ENCODE peak calls at places on chromosomes 2 and 18, in four cellular contexts. One of them, this sample, is unnamed. For H4K20me1, the result is how much of the 10 kb centered on the place peaks cover.

GRCh38 chr2:16623046-16623445 is 42.6 kb downstream of the CYRIA start:
- DNase-seq in IMR-90: peak
- DNase-seq in GM12878: no peak
- DNase-seq in GM23248: peak
- DNase-seq in this sample: peak

GRCh38 chr18:66571845-66572244 is 32.0 kb downstream of the CDH19 start:
- DNase-seq in GM23248: no peak
- DNase-seq in GM12878: no peak
- DNase-seq in IMR-90: no peak
- DNase-seq in this sample: no peak

GRCh38 chr2:32061973-32062861 is 1.1 kb upstream of the SPAST start:
- DNase-seq in GM12878: no peak
- DNase-seq in IMR-90: peak
- DNase-seq in GM23248: peak
- DNase-seq in this sample: peak

GRCh38 chr2:36889782-36890181 is 76.6 kb downstream of the STRN start:
- DNase-seq in IMR-90: peak
- DNase-seq in GM12878: no peak
- DNase-seq in GM23248: peak
- DNase-seq in this sample: peak

GRCh38 chr2:86213699-86214502 is 14.6 kb downstream of the MRPL35 start:
- DNase-seq in GM23248: no peak
- DNase-seq in IMR-90: peak
- DNase-seq in GM12878: no peak
- DNase-seq in this sample: no peak

GRCh38 chr18:60372141-60372540 is 434 bp downstream of the MC4R start:
- DNase-seq in GM23248: peak
- DNase-seq in IMR-90: no peak
- DNase-seq in GM12878: no peak
- DNase-seq in this sample: no peak

GRCh38 chr2:10787176-10787968 is 25.2 kb downstream of the PDIA6 start:
- DNase-seq in IMR-90: no peak
- DNase-seq in GM12878: no peak
- DNase-seq in GM23248: peak
- DNase-seq in this sample: no peak

GRCh38 chr18:24958001-24958400 is 394.0 kb downstream of the ZNF521 start:
- DNase-seq in IMR-90: no peak
- DNase-seq in GM23248: no peak
- DNase-seq in GM12878: no peak
- DNase-seq in this sample: no peak

GRCh38 chr2:240593703-240594451 is 7.3 kb downstream of the CAPN10 start:
- DNase-seq in GM12878: no peak
- DNase-seq in GM23248: no peak
- DNase-seq in IMR-90: no peak
- DNase-seq in this sample: no peak

GRCh38 chr2:157596992-157597681 is 31.5 kb downstream of the ACVR1C start:
- DNase-seq in IMR-90: peak
- DNase-seq in GM23248: peak
- DNase-seq in GM12878: no peak
- DNase-seq in this sample: peak

GRCh38 chr2:63049291-63050185 is 1.1 kb upstream of the OTX1 start:
- DNase-seq in GM12878: no peak
- DNase-seq in GM23248: peak
- DNase-seq in IMR-90: peak
- DNase-seq in this sample: peak

GRCh38 chr2:10980886-10981425 is 69.2 kb downstream of the KCNF1 start:
- DNase-seq in IMR-90: no peak
- DNase-seq in GM23248: no peak
- DNase-seq in GM12878: no peak
- DNase-seq in this sample: no peak

GRCh38 chr2:9844581-9844980 is 1.3 kb downstream of the TAF1B start:
- DNase-seq in GM12878: peak
- DNase-seq in IMR-90: peak
- DNase-seq in GM23248: peak
- DNase-seq in this sample: peak

GRCh38 chr2:88006912-88007439 is 9.4 kb downstream of the RNU2-63P start:
- DNase-seq in GM23248: no peak
- DNase-seq in GM12878: no peak
- DNase-seq in IMR-90: no peak
- DNase-seq in this sample: no peak

GRCh38 chr2:62568074-62568473 is 62.1 kb upstream of the TMEM17 start:
- DNase-seq in GM23248: no peak
- DNase-seq in IMR-90: no peak
- DNase-seq in GM12878: no peak
- DNase-seq in this sample: no peak

GRCh38 chr2:215693269-215693998 is 257.6 kb upstream of the FN1 start:
- DNase-seq in IMR-90: peak
- DNase-seq in GM23248: peak
- DNase-seq in GM12878: no peak
- DNase-seq in this sample: peak

GRCh38 chr2:125698280-125698679 is 957.7 kb upstream of the GYPC start:
- DNase-seq in IMR-90: no peak
- DNase-seq in GM12878: no peak
- DNase-seq in GM23248: no peak
- DNase-seq in this sample: no peak

GRCh38 chr18:5894613-5895299 is 566 bp downstream of the TMEM200C start:
- DNase-seq in GM23248: peak
- DNase-seq in GM12878: no peak
- DNase-seq in IMR-90: peak
- DNase-seq in this sample: no peak

GRCh38 chr2:8289111-8289510 is 392.7 kb upstream of the ID2 start:
- DNase-seq in GM12878: no peak
- DNase-seq in GM23248: no peak
- DNase-seq in IMR-90: no peak
- DNase-seq in this sample: no peak

GRCh38 chr2:188573453-188573852 is 281.8 kb downstream of the GULP1 start:
- DNase-seq in GM23248: no peak
- DNase-seq in GM12878: no peak
- DNase-seq in IMR-90: peak
- DNase-seq in this sample: no peak

GRCh38 chr18:35024965-35025364 is 16.2 kb upstream of the MAPRE2 start:
- DNase-seq in GM12878: no peak
- DNase-seq in GM23248: peak
- DNase-seq in IMR-90: peak
- DNase-seq in this sample: peak

GRCh38 chr2:85873679-85874078 is 15.1 kb downstream of the ST3GAL5 start:
- DNase-seq in IMR-90: no peak
- DNase-seq in GM23248: peak
- DNase-seq in GM12878: no peak
- DNase-seq in this sample: no peak

GRCh38 chr2:215535125-215535668 is 99.3 kb upstream of the FN1 start:
- DNase-seq in GM12878: no peak
- DNase-seq in GM23248: no peak
- DNase-seq in IMR-90: no peak
- DNase-seq in this sample: peak

GRCh38 chr2:30113617-30114293 is 33.1 kb upstream of the YPEL5 start:
- DNase-seq in IMR-90: peak
- DNase-seq in GM23248: peak
- DNase-seq in GM12878: no peak
- DNase-seq in this sample: peak

GRCh38 chr18:51038110-51038509 is 8.1 kb downstream of the SMAD4 start:
- DNase-seq in GM23248: no peak
- DNase-seq in GM12878: no peak
- DNase-seq in IMR-90: no peak
- DNase-seq in this sample: no peak

GRCh38 chr18:51037230-51037629 is 7.2 kb downstream of the SMAD4 start:
- DNase-seq in GM12878: no peak
- DNase-seq in GM23248: no peak
- DNase-seq in IMR-90: no peak
- DNase-seq in this sample: no peak

GRCh38 chr18:51039138-51040112 is 9.4 kb downstream of the SMAD4 start:
- DNase-seq in GM23248: peak
- DNase-seq in GM12878: no peak
- DNase-seq in IMR-90: peak
- DNase-seq in this sample: no peak

GRCh38 chr18:51044928-51045587 is 15.0 kb downstream of the SMAD4 start:
- DNase-seq in GM23248: peak
- DNase-seq in IMR-90: no peak
- DNase-seq in GM12878: no peak
- DNase-seq in this sample: no peak

GRCh38 chr18:51041677-51042076 is 11.7 kb downstream of the SMAD4 start:
- DNase-seq in GM12878: no peak
- DNase-seq in GM23248: no peak
- DNase-seq in IMR-90: no peak
- DNase-seq in this sample: no peak
- H4K20me1 ChIP-seq in GM12878: under half
- H4K20me1 ChIP-seq in GM23248: under half
- H4K20me1 ChIP-seq in IMR-90: half or more
- H4K20me1 ChIP-seq in this sample: under half

DNA sequence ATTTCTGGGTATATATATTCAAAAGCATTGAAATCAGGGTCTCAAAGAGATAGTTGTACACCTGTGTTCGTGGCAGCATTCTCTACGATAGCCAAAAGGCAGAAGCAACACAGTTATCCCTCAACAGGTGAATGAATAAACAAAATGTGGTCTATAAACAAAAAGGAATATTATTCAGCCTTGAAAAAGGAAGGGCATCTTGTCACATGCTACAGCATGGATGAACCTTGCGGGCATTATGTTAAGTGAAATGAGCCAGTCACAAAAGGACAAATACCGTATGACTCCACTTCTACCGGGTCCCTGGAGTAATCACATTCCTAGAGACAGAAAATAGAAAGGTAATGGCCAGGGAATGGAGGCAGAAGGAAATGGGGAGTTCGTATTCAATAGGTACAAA is 228.8 kb downstream of the SH3BP4 start:
- DNase-seq in GM23248: no peak
- DNase-seq in GM12878: no peak
- DNase-seq in IMR-90: no peak
- DNase-seq in this sample: no peak
- H4K20me1 ChIP-seq in GM23248: under half
- H4K20me1 ChIP-seq in GM12878: under half
- H4K20me1 ChIP-seq in IMR-90: under half
- H4K20me1 ChIP-seq in this sample: under half

GRCh38 chr2:207543272-207543671 is 13.5 kb downstream of the CREB1 start:
- DNase-seq in GM23248: no peak
- DNase-seq in GM12878: no peak
- DNase-seq in IMR-90: no peak
- DNase-seq in this sample: no peak
- H4K20me1 ChIP-seq in GM23248: under half
- H4K20me1 ChIP-seq in GM12878: under half
- H4K20me1 ChIP-seq in IMR-90: under half
- H4K20me1 ChIP-seq in this sample: under half

GRCh38 chr2:236894791-236895190 is 190.9 kb upstream of the COPS8 start:
- DNase-seq in GM23248: no peak
- DNase-seq in IMR-90: no peak
- DNase-seq in GM12878: no peak
- DNase-seq in this sample: no peak
- H4K20me1 ChIP-seq in GM23248: under half
- H4K20me1 ChIP-seq in IMR-90: under half
- H4K20me1 ChIP-seq in GM12878: under half
- H4K20me1 ChIP-seq in this sample: under half

DNA sequence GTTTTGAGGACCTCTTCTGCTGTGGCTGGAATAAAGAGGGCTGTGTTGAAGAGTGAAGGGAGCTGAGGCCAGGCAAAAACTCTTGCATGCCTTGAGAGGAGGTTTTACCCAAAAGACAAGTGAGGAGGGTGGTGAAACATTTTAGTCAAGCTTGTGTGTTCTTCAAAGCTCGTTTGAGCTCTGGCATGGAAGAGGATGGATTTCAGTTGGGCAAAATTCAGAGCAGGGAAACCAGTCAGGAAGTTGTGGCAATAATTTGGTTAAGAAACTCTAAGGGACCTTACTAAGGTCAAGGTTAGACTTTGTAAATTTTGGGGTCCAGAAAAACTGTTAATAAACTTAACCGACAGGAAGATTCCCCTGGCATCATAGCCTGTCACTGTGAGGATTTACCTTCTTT is 34.7 kb downstream of the SPTBN1 start:
- DNase-seq in GM23248: no peak
- DNase-seq in GM12878: no peak
- DNase-seq in IMR-90: no peak
- DNase-seq in this sample: no peak
- H4K20me1 ChIP-seq in GM23248: under half
- H4K20me1 ChIP-seq in GM12878: under half
- H4K20me1 ChIP-seq in IMR-90: half or more
- H4K20me1 ChIP-seq in this sample: under half

GRCh38 chr2:74079522-74080341 is 68.0 kb downstream of the BOLA3 start:
- DNase-seq in IMR-90: peak
- DNase-seq in GM12878: peak
- DNase-seq in GM23248: no peak
- DNase-seq in this sample: no peak
- H4K20me1 ChIP-seq in IMR-90: under half
- H4K20me1 ChIP-seq in GM12878: under half
- H4K20me1 ChIP-seq in GM23248: under half
- H4K20me1 ChIP-seq in this sample: under half

GRCh38 chr2:143683977-143684376 is 554.8 kb downstream of the ARHGAP15 start:
- DNase-seq in GM12878: no peak
- DNase-seq in GM23248: no peak
- DNase-seq in IMR-90: no peak
- DNase-seq in this sample: no peak
- H4K20me1 ChIP-seq in GM12878: under half
- H4K20me1 ChIP-seq in GM23248: under half
- H4K20me1 ChIP-seq in IMR-90: under half
- H4K20me1 ChIP-seq in this sample: under half

This sample was measured in PC-3.